ENCODE peak calls at places on chromosomes 2 and 18, in eight cellular contexts. One of them, this sample, is unnamed.

GRCh38 chr2:186422226-186422625 is 63.8 kb upstream of the ZC3H15 start:
- DNase-seq in GM12878: no peak
- DNase-seq in WTC11: no peak
- DNase-seq in choroid plexus epithelial cell: peak; percentile 77
- DNase-seq in AG09319: peak; percentile 67
- DNase-seq in CD4-positive, alpha-beta T cell: no peak
- DNase-seq in AG04450: peak; percentile 66
- DNase-seq in chondrocyte: no peak
- DNase-seq in this sample: no peak

GRCh38 chr2:172232638-172233253 is 130.0 kb upstream of the DLX2 start:
- DNase-seq in CD4-positive, alpha-beta T cell: no peak
- DNase-seq in choroid plexus epithelial cell: no peak
- DNase-seq in AG09319: no peak
- DNase-seq in GM12878: no peak
- DNase-seq in WTC11: no peak
- DNase-seq in AG04450: no peak
- DNase-seq in chondrocyte: no peak
- DNase-seq in this sample: no peak

GRCh38 chr2:43515248-43515647 is 80.6 kb downstream of the THADA start:
- DNase-seq in GM12878: no peak
- DNase-seq in AG09319: no peak
- DNase-seq in WTC11: no peak
- DNase-seq in chondrocyte: no peak
- DNase-seq in AG04450: no peak
- DNase-seq in CD4-positive, alpha-beta T cell: no peak
- DNase-seq in choroid plexus epithelial cell: no peak
- DNase-seq in this sample: no peak

GRCh38 chr2:148483675-148484074 is 160.9 kb upstream of the EPC2 start:
- DNase-seq in AG04450: no peak
- DNase-seq in choroid plexus epithelial cell: no peak
- DNase-seq in GM12878: no peak
- DNase-seq in WTC11: no peak
- DNase-seq in chondrocyte: no peak
- DNase-seq in AG09319: no peak
- DNase-seq in CD4-positive, alpha-beta T cell: no peak
- DNase-seq in this sample: no peak

GRCh38 chr2:239193925-239194687 is 206.7 kb downstream of the HDAC4 start:
- DNase-seq in GM12878: no peak
- DNase-seq in AG04450: no peak
- DNase-seq in WTC11: peak; percentile 42
- DNase-seq in choroid plexus epithelial cell: peak; percentile 31
- DNase-seq in CD4-positive, alpha-beta T cell: no peak
- DNase-seq in chondrocyte: peak; percentile 50
- DNase-seq in AG09319: no peak
- DNase-seq in this sample: no peak

GRCh38 chr2:98036349-98037000 is 40.7 kb upstream of the TMEM131 start:
- DNase-seq in AG09319: no peak
- DNase-seq in CD4-positive, alpha-beta T cell: no peak
- DNase-seq in AG04450: no peak
- DNase-seq in choroid plexus epithelial cell: no peak
- DNase-seq in chondrocyte: no peak
- DNase-seq in WTC11: no peak
- DNase-seq in GM12878: no peak
- DNase-seq in this sample: no peak

GRCh38 chr2:102266204-102266603 is 45.2 kb upstream of the IL1RL1 start:
- DNase-seq in GM12878: no peak
- DNase-seq in WTC11: no peak
- DNase-seq in choroid plexus epithelial cell: no peak
- DNase-seq in AG09319: no peak
- DNase-seq in AG04450: no peak
- DNase-seq in chondrocyte: no peak
- DNase-seq in CD4-positive, alpha-beta T cell: no peak
- DNase-seq in this sample: no peak

GRCh38 chr2:238119756-238120462 is 18.6 kb upstream of the KLHL30 start:
- DNase-seq in AG09319: no peak
- DNase-seq in CD4-positive, alpha-beta T cell: no peak
- DNase-seq in GM12878: no peak
- DNase-seq in choroid plexus epithelial cell: no peak
- DNase-seq in chondrocyte: peak; percentile 89
- DNase-seq in AG04450: no peak
- DNase-seq in WTC11: no peak
- DNase-seq in this sample: no peak

GRCh38 chr18:33830210-33830609 is 252.2 kb downstream of the ASXL3 start:
- DNase-seq in AG09319: no peak
- DNase-seq in AG04450: no peak
- DNase-seq in CD4-positive, alpha-beta T cell: no peak
- DNase-seq in WTC11: no peak
- DNase-seq in GM12878: no peak
- DNase-seq in chondrocyte: no peak
- DNase-seq in choroid plexus epithelial cell: no peak
- DNase-seq in this sample: no peak

GRCh38 chr2:152036611-152037469 is 62.0 kb downstream of the CACNB4 start:
- DNase-seq in chondrocyte: no peak
- DNase-seq in AG09319: peak; percentile 48
- DNase-seq in WTC11: peak; percentile 78
- DNase-seq in choroid plexus epithelial cell: peak; percentile 87
- DNase-seq in AG04450: peak; percentile 45
- DNase-seq in CD4-positive, alpha-beta T cell: peak; percentile 16
- DNase-seq in GM12878: no peak
- DNase-seq in this sample: no peak

GRCh38 chr2:84735383-84735782 is 145.5 kb downstream of the TRABD2A start:
- DNase-seq in GM12878: no peak
- DNase-seq in AG09319: peak; percentile 7
- DNase-seq in CD4-positive, alpha-beta T cell: no peak
- DNase-seq in WTC11: no peak
- DNase-seq in AG04450: no peak
- DNase-seq in chondrocyte: no peak
- DNase-seq in choroid plexus epithelial cell: no peak
- DNase-seq in this sample: no peak

GRCh38 chr18:64966667-64967066 is 784.1 kb upstream of the CDH7 start:
- DNase-seq in WTC11: peak; percentile 33
- DNase-seq in chondrocyte: no peak
- DNase-seq in AG04450: no peak
- DNase-seq in AG09319: no peak
- DNase-seq in GM12878: no peak
- DNase-seq in CD4-positive, alpha-beta T cell: no peak
- DNase-seq in choroid plexus epithelial cell: no peak
- DNase-seq in this sample: no peak

GRCh38 chr18:44958040-44958439 is 277.4 kb downstream of the SETBP1 start:
- DNase-seq in GM12878: no peak
- DNase-seq in AG04450: no peak
- DNase-seq in choroid plexus epithelial cell: no peak
- DNase-seq in WTC11: no peak
- DNase-seq in CD4-positive, alpha-beta T cell: no peak
- DNase-seq in chondrocyte: no peak
- DNase-seq in AG09319: no peak
- DNase-seq in this sample: no peak

GRCh38 chr18:69383191-69383590 is 17.5 kb upstream of the DOK6 start:
- DNase-seq in choroid plexus epithelial cell: peak; percentile 26
- DNase-seq in WTC11: no peak
- DNase-seq in GM12878: no peak
- DNase-seq in chondrocyte: no peak
- DNase-seq in AG04450: no peak
- DNase-seq in AG09319: no peak
- DNase-seq in CD4-positive, alpha-beta T cell: no peak
- DNase-seq in this sample: no peak

GRCh38 chr2:185787530-185788145 is 49.0 kb downstream of the FSIP2 start:
- DNase-seq in GM12878: no peak
- DNase-seq in AG04450: no peak
- DNase-seq in chondrocyte: no peak
- DNase-seq in choroid plexus epithelial cell: peak; percentile 4
- DNase-seq in CD4-positive, alpha-beta T cell: no peak
- DNase-seq in WTC11: no peak
- DNase-seq in AG09319: no peak
- DNase-seq in this sample: no peak

GRCh38 chr2:85584857-85585780 is 888 bp downstream of the VAMP5 start:
- DNase-seq in choroid plexus epithelial cell: peak; percentile 36
- DNase-seq in AG09319: no peak
- DNase-seq in CD4-positive, alpha-beta T cell: no peak
- DNase-seq in GM12878: no peak
- DNase-seq in chondrocyte: no peak
- DNase-seq in AG04450: no peak
- DNase-seq in WTC11: no peak
- DNase-seq in this sample: no peak

GRCh38 chr18:22639026-22639463 is 221.3 kb upstream of the CTAGE1 start:
- DNase-seq in GM12878: no peak
- DNase-seq in chondrocyte: no peak
- DNase-seq in choroid plexus epithelial cell: peak; percentile 99
- DNase-seq in WTC11: no peak
- DNase-seq in AG09319: peak; percentile 57
- DNase-seq in CD4-positive, alpha-beta T cell: no peak
- DNase-seq in AG04450: peak; percentile 33
- DNase-seq in this sample: no peak

DNA sequence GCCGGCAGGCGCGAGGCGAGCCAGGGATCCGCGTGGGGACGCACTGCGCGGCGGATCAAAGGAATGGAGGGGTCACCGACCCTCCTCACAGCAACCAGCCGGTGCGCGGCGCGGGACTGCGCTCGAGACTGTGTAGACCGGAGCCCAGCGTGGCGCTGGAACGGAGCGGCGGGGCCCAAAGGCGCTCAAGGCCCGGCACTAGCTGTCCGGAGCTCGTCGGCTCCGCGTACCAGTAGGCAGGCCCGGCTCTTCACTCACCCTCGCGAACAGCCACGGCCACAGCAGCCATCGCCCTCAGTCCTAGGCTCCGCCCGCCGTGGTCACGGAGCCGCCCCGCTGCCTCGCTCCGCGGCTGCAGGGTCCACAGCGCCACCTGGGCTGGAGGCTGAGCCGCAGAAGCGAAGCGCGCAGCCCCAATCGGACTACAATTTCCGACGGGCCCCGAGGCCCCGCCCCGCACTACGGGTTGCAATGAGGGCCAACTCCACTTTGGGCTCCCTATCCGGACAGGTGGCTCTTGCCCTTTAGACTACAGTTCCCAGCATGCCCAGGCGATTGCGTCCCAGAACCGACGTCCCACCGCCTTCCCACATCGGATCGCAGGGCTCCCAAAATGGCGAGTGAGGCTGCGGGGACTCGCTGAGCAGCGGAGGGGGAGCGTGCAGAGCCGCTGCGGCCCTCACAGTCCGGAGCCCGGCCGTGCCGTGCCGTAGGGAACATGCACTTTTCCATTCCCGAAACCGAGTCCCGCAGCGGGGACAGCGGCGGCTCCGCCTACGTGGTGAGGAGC is at the start of the genes EIF2B4 and SNX17:
- DNase-seq in chondrocyte: peak; percentile 99
- DNase-seq in AG09319: peak; percentile 98
- DNase-seq in AG04450: peak; percentile 98
- DNase-seq in choroid plexus epithelial cell: peak; percentile 100
- DNase-seq in GM12878: peak; percentile 97
- DNase-seq in CD4-positive, alpha-beta T cell: peak; percentile 99
- DNase-seq in WTC11: peak; percentile 99
- DNase-seq in this sample: peak; percentile 97
- TF ChIP-seq CTCF in chondrocyte: peak; percentile 88
- TF ChIP-seq CTCF in AG09319: peak; percentile 81
- TF ChIP-seq CTCF in AG04450: peak; percentile 77
- TF ChIP-seq CTCF in choroid plexus epithelial cell: peak; percentile 71
- TF ChIP-seq CTCF in GM12878: peak; percentile 99
- TF ChIP-seq CTCF in CD4-positive, alpha-beta T cell: peak; percentile 80
- TF ChIP-seq CTCF in WTC11: no peak
- TF ChIP-seq CTCF in this sample: peak; percentile 66

GRCh38 chr2:46091004-46091403 is 206.2 kb upstream of the EPAS1 start:
- DNase-seq in chondrocyte: no peak
- DNase-seq in AG09319: no peak
- DNase-seq in AG04450: no peak
- DNase-seq in WTC11: peak; percentile 16
- DNase-seq in CD4-positive, alpha-beta T cell: no peak
- DNase-seq in choroid plexus epithelial cell: no peak
- DNase-seq in GM12878: no peak
- DNase-seq in this sample: no peak
- TF ChIP-seq CTCF in chondrocyte: peak; percentile 26
- TF ChIP-seq CTCF in AG09319: peak; percentile 13
- TF ChIP-seq CTCF in AG04450: no peak
- TF ChIP-seq CTCF in WTC11: no peak
- TF ChIP-seq CTCF in CD4-positive, alpha-beta T cell: no peak
- TF ChIP-seq CTCF in choroid plexus epithelial cell: peak; percentile 24
- TF ChIP-seq CTCF in GM12878: peak; percentile 7
- TF ChIP-seq CTCF in this sample: no peak

GRCh38 chr2:137672961-137673552 is 291.2 kb upstream of the HNMT start:
- DNase-seq in WTC11: no peak
- DNase-seq in choroid plexus epithelial cell: no peak
- DNase-seq in chondrocyte: no peak
- DNase-seq in AG04450: no peak
- DNase-seq in AG09319: no peak
- DNase-seq in GM12878: no peak
- DNase-seq in CD4-positive, alpha-beta T cell: no peak
- DNase-seq in this sample: no peak

GRCh38 chr2:137674991-137675390 is 289.3 kb upstream of the HNMT start:
- DNase-seq in chondrocyte: no peak
- DNase-seq in AG04450: no peak
- DNase-seq in CD4-positive, alpha-beta T cell: no peak
- DNase-seq in choroid plexus epithelial cell: no peak
- DNase-seq in WTC11: no peak
- DNase-seq in GM12878: no peak
- DNase-seq in AG09319: no peak
- DNase-seq in this sample: no peak

GRCh38 chr2:137675584-137676327 is 288.5 kb upstream of the HNMT start:
- DNase-seq in GM12878: no peak
- DNase-seq in AG09319: no peak
- DNase-seq in choroid plexus epithelial cell: no peak
- DNase-seq in WTC11: no peak
- DNase-seq in AG04450: no peak
- DNase-seq in chondrocyte: no peak
- DNase-seq in CD4-positive, alpha-beta T cell: no peak
- DNase-seq in this sample: no peak

GRCh38 chr2:137676348-137676747 is 287.9 kb upstream of the HNMT start:
- DNase-seq in CD4-positive, alpha-beta T cell: no peak
- DNase-seq in GM12878: no peak
- DNase-seq in AG04450: no peak
- DNase-seq in choroid plexus epithelial cell: no peak
- DNase-seq in WTC11: no peak
- DNase-seq in chondrocyte: no peak
- DNase-seq in AG09319: no peak
- DNase-seq in this sample: no peak

DNA sequence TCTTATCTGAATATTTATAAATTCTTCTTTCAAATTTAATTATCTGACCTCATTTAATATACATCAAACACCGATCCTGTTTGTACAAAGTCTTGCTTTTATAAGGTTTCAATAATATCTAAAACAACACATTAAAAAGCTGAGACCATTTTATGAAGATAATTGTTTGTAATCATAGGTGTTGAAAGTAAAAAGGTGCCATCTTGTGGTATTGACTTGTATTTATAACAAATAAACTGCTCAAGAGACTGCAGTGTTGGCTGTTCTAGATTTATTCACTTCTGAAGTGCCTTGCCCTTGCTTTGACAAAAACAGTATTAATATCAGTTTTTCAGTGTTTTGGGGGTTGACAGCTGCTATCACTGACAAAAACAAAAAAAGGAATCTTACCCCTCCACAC is 286.8 kb upstream of the HNMT start:
- DNase-seq in AG09319: no peak
- DNase-seq in choroid plexus epithelial cell: no peak
- DNase-seq in AG04450: no peak
- DNase-seq in GM12878: no peak
- DNase-seq in chondrocyte: no peak
- DNase-seq in CD4-positive, alpha-beta T cell: no peak
- DNase-seq in WTC11: no peak
- DNase-seq in this sample: no peak
- TF ChIP-seq CTCF in AG09319: no peak
- TF ChIP-seq CTCF in choroid plexus epithelial cell: no peak
- TF ChIP-seq CTCF in AG04450: no peak
- TF ChIP-seq CTCF in GM12878: no peak
- TF ChIP-seq CTCF in chondrocyte: peak; percentile 20
- TF ChIP-seq CTCF in CD4-positive, alpha-beta T cell: no peak
- TF ChIP-seq CTCF in WTC11: no peak
- TF ChIP-seq CTCF in this sample: no peak

GRCh38 chr2:122519366-122519765 is 763.9 kb downstream of the TSN start:
- DNase-seq in GM12878: no peak
- DNase-seq in CD4-positive, alpha-beta T cell: no peak
- DNase-seq in AG04450: no peak
- DNase-seq in chondrocyte: no peak
- DNase-seq in WTC11: no peak
- DNase-seq in AG09319: no peak
- DNase-seq in choroid plexus epithelial cell: no peak
- DNase-seq in this sample: no peak
- TF ChIP-seq CTCF in GM12878: no peak
- TF ChIP-seq CTCF in CD4-positive, alpha-beta T cell: no peak
- TF ChIP-seq CTCF in AG04450: no peak
- TF ChIP-seq CTCF in chondrocyte: peak; percentile 55
- TF ChIP-seq CTCF in WTC11: peak; percentile 39
- TF ChIP-seq CTCF in AG09319: no peak
- TF ChIP-seq CTCF in choroid plexus epithelial cell: no peak
- TF ChIP-seq CTCF in this sample: peak; percentile 32

This sample was measured in GM12864.